ENCODE peak calls at places on chromosomes 5 and 9, in six cellular contexts. K is body of pancreas, L is IMR-90, W is sigmoid colon, V is testis, T is K562. Y is an unnamed sample.

GRCh38 chr5:143515829-143516228 is 112.3 kb upstream of the NR3C1 start:
- DNase-seq in T (no peak), V (no peak), L (peak; percentile 39), W (no peak), K (no peak), Y (no peak)

GRCh38 chr5:10923310-10923709 is 162.3 kb upstream of the DAP start:
- DNase-seq in V (no peak), L (no peak), T (no peak), K (no peak), W (no peak), Y (no peak)

GRCh38 chr5:88502179-88503064 is 233.8 kb upstream of the TMEM161B start:
- DNase-seq in V (no peak), L (no peak), K (no peak), W (no peak), T (no peak), Y (no peak)

GRCh38 chr9:123339666-123340414 is 16.2 kb upstream of the CRB2 start:
- DNase-seq in T (no peak), L (no peak), K (no peak), W (no peak), V (no peak), Y (peak; percentile 24)

GRCh38 chr9:137973829-137974416 is 96.3 kb downstream of the CACNA1B start:
- DNase-seq in T (no peak), W (peak; percentile 40), V (peak; percentile 6), K (no peak), L (no peak), Y (no peak)

GRCh38 chr9:114883709-114884108 is 46.7 kb downstream of the TNFSF8 start:
- DNase-seq in T (no peak), K (no peak), W (no peak), V (no peak), L (no peak), Y (no peak)

GRCh38 chr9:30103647-30104394 is 2280.6 kb upstream of the ACO1 start:
- DNase-seq in L (no peak), V (no peak), W (no peak), T (no peak), K (no peak), Y (no peak)

GRCh38 chr5:73624888-73625287 is 1.1 kb upstream of the ARHGEF28 start:
- DNase-seq in T (no peak), W (no peak), L (no peak), V (no peak), K (no peak), Y (no peak)

GRCh38 chr5:127305486-127305885 is 14.9 kb downstream of the MEGF10 start:
- DNase-seq in T (no peak), L (no peak), K (no peak), V (no peak), W (no peak), Y (no peak)

GRCh38 chr5:82804151-82804690 is 273.0 kb downstream of the TMEM167A start:
- DNase-seq in W (no peak), K (no peak), V (no peak), T (no peak), L (no peak), Y (no peak)

GRCh38 chr5:110347781-110348180 is 378.7 kb downstream of the TMEM232 start:
- DNase-seq in W (no peak), K (no peak), T (no peak), V (no peak), L (no peak), Y (no peak)

GRCh38 chr5:87732875-87733768 is 320.4 kb upstream of the CCNH start:
- DNase-seq in V (no peak), W (no peak), L (no peak), K (no peak), T (no peak), Y (no peak)

GRCh38 chr9:115018547-115019435 is 88.4 kb upstream of the TNFSF8 start:
- DNase-seq in K (no peak), T (no peak), W (peak; percentile 93), L (peak; percentile 97), V (no peak), Y (no peak)

GRCh38 chr5:86878250-86878649 is 260.5 kb downstream of the COX7C start:
- DNase-seq in K (no peak), L (no peak), T (no peak), V (no peak), W (no peak), Y (no peak)

GRCh38 chr9:130931508-130932150 is 7.4 kb downstream of the FIBCD1 start:
- DNase-seq in K (no peak), W (no peak), L (no peak), T (peak; percentile 70), V (no peak), Y (no peak)

GRCh38 chr9:37540634-37541033 is 35.5 kb downstream of the FBXO10 start:
- DNase-seq in V (no peak), L (no peak), K (peak; percentile 83), W (no peak), T (no peak), Y (no peak)

GRCh38 chr5:170985486-170985885 is 123.7 kb downstream of the RANBP17 start:
- DNase-seq in W (no peak), L (peak; percentile 10), V (no peak), T (no peak), K (no peak), Y (no peak)

GRCh38 chr5:73152411-73153388 is 20.3 kb upstream of the TMEM174 start:
- DNase-seq in V (no peak), W (no peak), T (no peak), K (no peak), L (no peak), Y (no peak)

GRCh38 chr9:112809351-112809848 is 58.8 kb downstream of the SNX30 start:
- DNase-seq in V (no peak), K (no peak), T (no peak), W (no peak), L (no peak), Y (no peak)

GRCh38 chr9:133489253-133490190 is 10.6 kb upstream of the SLC2A6 start:
- DNase-seq in V (no peak), W (no peak), L (peak; percentile 38), T (no peak), K (no peak), Y (no peak)

GRCh38 chr5:116442095-116442534 is 132.5 kb downstream of the SEMA6A start:
- DNase-seq in T (no peak), L (peak; percentile 7), V (no peak), W (no peak), K (peak; percentile 72), Y (no peak)

GRCh38 chr5:80958611-80959010 is 1.6 kb upstream of the RASGRF2 start:
- DNase-seq in L (no peak), W (no peak), T (no peak), K (no peak), V (no peak), Y (no peak)

GRCh38 chr9:129630967-129631672 is 5.2 kb downstream of the NTMT1 start:
- DNase-seq in K (no peak), L (peak; percentile 49), V (peak; percentile 88), T (no peak), W (no peak), Y (no peak)

GRCh38 chr9:113950195-113951031 is 74.3 kb downstream of the ZNF618 start:
- DNase-seq in K (no peak), T (no peak), W (no peak), V (no peak), L (no peak), Y (no peak)

GRCh38 chr9:17930091-17930490 is 351.2 kb downstream of the SH3GL2 start:
- DNase-seq in T (no peak), W (no peak), V (no peak), K (no peak), L (no peak), Y (no peak)

GRCh38 chr5:43305948-43306563 is 7.2 kb downstream of the HMGCS1 start:
- DNase-seq in L (peak; percentile 73), W (no peak), T (peak; percentile 45), K (no peak), V (peak; percentile 18), Y (peak; percentile 80)

GRCh38 chr5:167294861-167295685 is 996.4 kb upstream of the WWC1 start:
- DNase-seq in T (no peak), L (peak; percentile 91), K (no peak), W (no peak), V (no peak), Y (no peak)

GRCh38 chr5:114449836-114450515 is 88.1 kb downstream of the KCNN2 start:
- DNase-seq in L (peak; percentile 72), V (peak; percentile 72), K (peak; percentile 70), T (peak; percentile 10), W (peak; percentile 79), Y (peak; percentile 48)

GRCh38 chr9:99103505-99103904 is 1.4 kb upstream of the TGFBR1 start:
- DNase-seq in V (no peak), K (no peak), T (no peak), L (peak; percentile 9), W (no peak), Y (no peak)

GRCh38 chr9:99103909-99104458 is 929 bp upstream of the TGFBR1 start:
- DNase-seq in T (no peak), W (no peak), L (peak; percentile 61), K (no peak), V (peak; percentile 19), Y (no peak)

GRCh38 chr9:99104459-99105151 is at the start of gene TGFBR1:
- DNase-seq in V (peak; percentile 95), W (peak; percentile 96), L (peak; percentile 89), K (peak; percentile 92), T (peak; percentile 99), Y (peak; percentile 94)

GRCh38 chr9:99106044-99106375 is 1.1 kb downstream of the TGFBR1 start:
- DNase-seq in W (no peak), T (no peak), K (no peak), L (no peak), V (no peak), Y (no peak)

GRCh38 chr9:99105152-99106043 is 485 bp downstream of the TGFBR1 start:
- DNase-seq in L (peak; percentile 73), V (peak; percentile 72), K (peak; percentile 78), T (peak; percentile 81), W (peak; percentile 87), Y (peak; percentile 83)
- TF ChIP-seq POLR2A in L (peak; percentile 74), V (no peak), K (peak; percentile 36), T (peak; percentile 22), W (no peak), Y (no peak)

DNA sequence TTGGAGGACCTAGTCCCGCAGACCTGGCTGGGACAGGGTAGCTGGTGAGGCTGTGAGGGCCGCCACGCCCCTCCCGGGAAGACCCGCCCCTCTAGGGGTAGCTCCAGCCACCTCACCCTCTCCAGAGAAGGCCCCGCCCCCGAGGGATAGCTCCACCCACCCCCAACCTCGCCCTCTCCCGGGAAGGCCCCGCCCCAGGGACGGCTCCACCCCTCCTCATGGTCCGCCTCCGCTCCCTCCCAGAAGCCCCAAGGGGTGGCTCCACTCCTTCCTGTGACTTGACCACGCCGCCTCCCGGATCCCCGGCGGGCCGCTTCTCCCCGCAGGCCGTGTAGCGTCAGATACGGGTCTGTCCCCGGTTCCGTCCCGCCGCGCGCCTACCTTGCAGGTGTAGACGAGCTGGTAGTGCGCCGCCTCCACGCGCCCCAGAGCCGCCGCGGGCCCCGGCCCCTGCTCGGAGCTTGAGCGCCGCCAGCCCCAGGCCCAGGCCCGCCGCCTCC is 388 bp downstream of the DNLZ start:
- DNase-seq in V (peak; percentile 97), T (peak; percentile 99), L (peak; percentile 91), W (peak; percentile 99), K (peak; percentile 98), Y (peak; percentile 94)
- TF ChIP-seq POLR2A in V (no peak), T (peak; percentile 91), L (peak; percentile 75), W (peak; percentile 52), K (peak; percentile 90), Y (peak; percentile 76)

GRCh38 chr9:28899267-28899666 is 1326.0 kb upstream of the C9orf72 start:
- DNase-seq in K (no peak), W (no peak), V (no peak), T (no peak), L (no peak), Y (no peak)

GRCh38 chr9:28899926-28900325 is 1326.6 kb upstream of the C9orf72 start:
- DNase-seq in K (no peak), L (no peak), W (no peak), V (no peak), T (no peak), Y (no peak)
- TF ChIP-seq POLR2A in K (no peak), L (no peak), W (no peak), V (no peak), T (no peak), Y (no peak)

GRCh38 chr5:50667079-50667652 is 729 bp downstream of the PARP8 start:
- DNase-seq in T (no peak), K (peak; percentile 46), L (peak; percentile 41), V (peak; percentile 63), W (peak; percentile 81), Y (peak; percentile 45)
- TF ChIP-seq POLR2A in T (no peak), K (no peak), L (no peak), V (no peak), W (no peak), Y (no peak)